ENCODE peak calls at places on chromosomes 5 and 9, in four cellular contexts. One of them, this sample, is unnamed.
A peak's percentile ranks its signal among the peaks of the same experiment; 100 is the strongest.

GRCh38 chr5:9474241-9475002 is 71.5 kb downstream of the SEMA5A start:
- DNase-seq in HepG2: no peak
- DNase-seq in K562: no peak
- DNase-seq in GM12878: no peak
- DNase-seq in this sample: no peak

GRCh38 chr5:140595538-140595937 is 30.9 kb downstream of the SLC35A4 start:
- DNase-seq in HepG2: peak; percentile 36
- DNase-seq in K562: no peak
- DNase-seq in GM12878: no peak
- DNase-seq in this sample: no peak

GRCh38 chr5:88870280-88870679 is 12.7 kb downstream of the MEF2C start:
- DNase-seq in HepG2: no peak
- DNase-seq in K562: no peak
- DNase-seq in GM12878: no peak
- DNase-seq in this sample: no peak

GRCh38 chr5:66333192-66333591 is 189.1 kb downstream of the SREK1 start:
- DNase-seq in HepG2: no peak
- DNase-seq in K562: no peak
- DNase-seq in GM12878: no peak
- DNase-seq in this sample: no peak

GRCh38 chr5:19920761-19921160 is 67.2 kb downstream of the CDH18 start:
- DNase-seq in HepG2: no peak
- DNase-seq in K562: no peak
- DNase-seq in GM12878: no peak
- DNase-seq in this sample: no peak

GRCh38 chr5:16018970-16019369 is 160.6 kb downstream of the MARCHF11 start:
- DNase-seq in HepG2: no peak
- DNase-seq in K562: no peak
- DNase-seq in GM12878: no peak
- DNase-seq in this sample: no peak

GRCh38 chr5:89246252-89246651 is 363.3 kb upstream of the MEF2C start:
- DNase-seq in HepG2: no peak
- DNase-seq in K562: no peak
- DNase-seq in GM12878: no peak
- DNase-seq in this sample: no peak

GRCh38 chr5:39671421-39672110 is 246.8 kb upstream of the DAB2 start:
- DNase-seq in HepG2: no peak
- DNase-seq in K562: no peak
- DNase-seq in GM12878: no peak
- DNase-seq in this sample: no peak

GRCh38 chr5:154455585-154455984 is 9.8 kb downstream of the SAP30L start:
- DNase-seq in HepG2: no peak
- DNase-seq in K562: no peak
- DNase-seq in GM12878: no peak
- DNase-seq in this sample: no peak

GRCh38 chr9:97554566-97555075 is 53.2 kb downstream of the TMOD1 start:
- DNase-seq in HepG2: no peak
- DNase-seq in K562: no peak
- DNase-seq in GM12878: no peak
- DNase-seq in this sample: no peak

GRCh38 chr9:106287108-106287631 is 575.8 kb upstream of the ZNF462 start:
- DNase-seq in HepG2: no peak
- DNase-seq in K562: no peak
- DNase-seq in GM12878: no peak
- DNase-seq in this sample: no peak

GRCh38 chr5:134138416-134139376 is 24.2 kb downstream of the TCF7 start:
- DNase-seq in HepG2: no peak
- DNase-seq in K562: no peak
- DNase-seq in GM12878: peak; percentile 89
- DNase-seq in this sample: no peak

GRCh38 chr9:128575469-128575868 is 23.1 kb downstream of the SPTAN1 start:
- DNase-seq in HepG2: no peak
- DNase-seq in K562: no peak
- DNase-seq in GM12878: no peak
- DNase-seq in this sample: no peak

GRCh38 chr9:119375892-119376291 is 6.7 kb upstream of the BRINP1 start:
- DNase-seq in HepG2: peak; percentile 29
- DNase-seq in K562: no peak
- DNase-seq in GM12878: no peak
- DNase-seq in this sample: peak; percentile 10

GRCh38 chr5:160064979-160065619 is 54.2 kb downstream of the PWWP2A start:
- DNase-seq in HepG2: no peak
- DNase-seq in K562: no peak
- DNase-seq in GM12878: no peak
- DNase-seq in this sample: no peak

GRCh38 chr9:122124048-122124447 is 30.9 kb upstream of the TTLL11 start:
- DNase-seq in HepG2: no peak
- DNase-seq in K562: no peak
- DNase-seq in GM12878: no peak
- DNase-seq in this sample: no peak

GRCh38 chr9:116144555-116144954 is 9.0 kb upstream of the PAPPA start:
- DNase-seq in HepG2: no peak
- DNase-seq in K562: no peak
- DNase-seq in GM12878: no peak
- DNase-seq in this sample: peak; percentile 9

GRCh38 chr9:136120119-136120393 is 1.4 kb upstream of the TMEM250 start:
- DNase-seq in HepG2: no peak
- DNase-seq in K562: no peak
- DNase-seq in GM12878: no peak
- DNase-seq in this sample: no peak

GRCh38 chr9:111016046-111017026 is 21.9 kb downstream of the LPAR1 start:
- DNase-seq in HepG2: no peak
- DNase-seq in K562: no peak
- DNase-seq in GM12878: no peak
- DNase-seq in this sample: no peak

GRCh38 chr9:33817327-33818166 is 587 bp downstream of the UBE2R2 start:
- DNase-seq in HepG2: peak; percentile 64
- DNase-seq in K562: peak; percentile 70
- DNase-seq in GM12878: no peak
- DNase-seq in this sample: peak; percentile 85

GRCh38 chr9:33815781-33816180 is 1.2 kb upstream of the UBE2R2 start:
- DNase-seq in HepG2: no peak
- DNase-seq in K562: no peak
- DNase-seq in GM12878: no peak
- DNase-seq in this sample: no peak

GRCh38 chr9:33814816-33815215 is 2.1 kb upstream of the UBE2R2 start:
- DNase-seq in HepG2: no peak
- DNase-seq in K562: no peak
- DNase-seq in GM12878: no peak
- DNase-seq in this sample: peak; percentile 58

GRCh38 chr9:33818167-33818831 is 1.3 kb downstream of the UBE2R2 start:
- DNase-seq in HepG2: peak; percentile 47
- DNase-seq in K562: no peak
- DNase-seq in GM12878: no peak
- DNase-seq in this sample: no peak

GRCh38 chr9:33816327-33817252 is at the start of gene UBE2R2:
- DNase-seq in HepG2: peak; percentile 81
- DNase-seq in K562: peak; percentile 96
- DNase-seq in GM12878: peak; percentile 85
- DNase-seq in this sample: peak; percentile 95
- TF ChIP-seq REST in HepG2: peak; percentile 51
- TF ChIP-seq REST in K562: peak; percentile 22
- TF ChIP-seq REST in GM12878: no peak
- TF ChIP-seq REST in this sample: no peak

DNA sequence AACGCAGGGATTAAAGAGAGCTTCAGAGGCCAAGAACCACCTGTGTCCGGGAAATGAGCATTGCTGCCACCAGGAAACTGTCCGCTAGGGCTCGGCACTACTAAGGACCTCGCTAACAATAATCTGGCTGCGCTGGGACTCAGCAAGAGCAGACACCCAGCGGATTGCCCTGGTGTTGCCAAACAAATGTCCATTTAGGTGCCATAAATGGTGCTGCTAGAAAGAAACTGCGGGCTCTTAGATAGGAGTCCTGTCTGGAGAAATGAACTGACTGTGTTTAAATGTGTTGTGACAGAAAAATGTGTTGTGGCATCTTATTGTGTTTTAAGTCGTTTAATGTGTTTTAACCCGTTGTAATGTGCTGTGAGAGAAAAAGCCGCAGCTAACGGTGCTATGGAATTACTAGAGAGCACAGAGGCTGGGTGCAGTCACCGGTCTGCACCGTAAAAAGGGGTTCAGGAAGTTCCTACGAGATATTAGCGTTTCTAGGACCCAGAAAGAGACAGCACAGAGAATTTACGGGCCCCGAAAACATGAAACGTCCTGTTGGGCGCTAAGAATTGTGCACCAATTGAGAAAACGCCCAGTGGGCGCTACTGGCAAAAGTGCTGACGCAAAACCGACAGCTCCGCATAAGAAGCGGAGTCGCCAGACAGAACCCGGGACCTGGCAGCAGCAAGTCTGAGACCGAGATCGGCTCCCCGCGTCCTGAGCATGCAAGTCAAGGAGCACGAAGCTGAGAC is 90.6 kb downstream of the ANXA2R start:
- DNase-seq in HepG2: peak; percentile 76
- DNase-seq in K562: no peak
- DNase-seq in GM12878: peak; percentile 32
- DNase-seq in this sample: peak; percentile 93
- TF ChIP-seq CHD4 in HepG2: no peak
- TF ChIP-seq CHD4 in K562: no peak
- TF ChIP-seq CHD4 in GM12878: no peak
- TF ChIP-seq CHD4 in this sample: peak; percentile 2

DNA sequence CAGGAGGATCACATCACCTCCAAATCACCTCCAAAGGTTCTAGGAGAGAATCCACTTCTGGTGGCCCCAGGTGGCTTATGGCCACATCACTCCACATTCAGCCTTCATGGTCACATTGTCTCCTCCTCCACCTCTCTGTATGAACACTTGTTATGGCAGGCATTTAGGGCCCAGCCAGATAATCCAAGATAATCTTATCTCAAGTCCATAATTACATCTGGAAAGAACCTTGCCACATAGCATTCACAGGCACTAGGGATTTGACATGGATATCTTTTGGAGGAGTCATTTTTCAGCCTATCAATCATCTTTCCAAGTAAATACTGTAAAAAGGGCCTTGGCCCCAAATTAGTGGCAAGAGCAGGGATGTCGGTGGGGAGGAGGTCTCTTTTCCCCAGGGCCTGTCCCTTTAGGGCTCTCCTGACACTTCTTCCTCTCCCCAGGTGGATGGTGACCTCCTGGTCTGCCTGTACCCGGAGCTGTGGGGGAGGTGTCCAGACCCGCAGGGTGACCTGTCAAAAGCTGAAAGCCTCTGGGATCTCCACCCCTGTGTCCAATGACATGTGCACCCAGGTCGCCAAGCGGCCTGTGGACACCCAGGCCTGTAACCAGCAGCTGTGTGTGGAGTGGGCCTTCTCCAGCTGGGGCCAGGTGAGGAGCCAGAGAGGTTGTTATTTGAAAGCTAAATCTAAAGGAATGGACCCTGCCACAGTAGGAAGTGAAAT is 140.9 kb downstream of the SAXO1 start:
- DNase-seq in HepG2: no peak
- DNase-seq in K562: no peak
- DNase-seq in GM12878: no peak
- DNase-seq in this sample: no peak
- H3K4me2 ChIP-seq in HepG2: no peak overlapping the region
- H3K4me2 ChIP-seq in K562: no peak overlapping the region
- H3K4me2 ChIP-seq in GM12878: no peak overlapping the region
- H3K4me2 ChIP-seq in this sample: no peak overlapping the region

DNA sequence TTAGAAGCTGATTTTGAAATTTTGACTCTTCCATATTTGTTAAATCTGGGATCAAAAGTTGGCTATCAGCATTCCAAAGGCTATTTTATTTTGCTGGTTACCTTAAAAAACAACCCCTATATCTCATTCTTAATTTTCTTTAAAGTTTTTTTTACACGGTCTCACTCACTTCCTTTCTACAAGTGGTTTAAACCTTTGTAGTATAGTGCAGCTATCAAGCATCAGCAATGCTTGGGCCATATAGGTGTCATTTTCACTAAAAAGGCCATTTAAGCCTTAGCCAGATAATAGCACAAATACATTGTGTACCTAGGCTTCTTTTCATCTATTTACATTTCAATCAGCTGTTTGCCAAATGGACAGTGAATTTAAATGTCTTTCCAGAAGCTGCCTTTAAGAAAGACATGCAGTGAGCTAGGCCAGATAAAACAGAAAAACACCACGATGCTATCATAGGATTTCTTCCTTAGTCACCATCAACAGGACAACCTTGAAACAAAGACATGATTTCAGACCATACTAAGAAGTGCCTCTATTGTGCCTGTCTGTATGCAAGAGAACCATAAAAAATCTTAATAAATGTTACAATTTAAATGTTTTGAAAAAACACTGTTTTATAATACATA is 104.2 kb downstream of the RAPGEF6 start:
- DNase-seq in HepG2: no peak
- DNase-seq in K562: no peak
- DNase-seq in GM12878: no peak
- DNase-seq in this sample: no peak
- TF ChIP-seq REST in HepG2: no peak
- TF ChIP-seq REST in K562: no peak
- TF ChIP-seq REST in GM12878: no peak
- TF ChIP-seq REST in this sample: no peak

This sample was measured in A549.